ENCODE peak calls at places on chromosomes 2 and 18, in ten cellular contexts. One of them, this sample, is unnamed.

GRCh38 chr18:58646334-58646862 is 17.5 kb upstream of the ALPK2 start:
- DNase-seq in MM.1S: no peak
- DNase-seq in GM13977: no peak
- DNase-seq in lung: no peak
- DNase-seq in mucosa of descending colon: no peak
- DNase-seq in kidney: no peak
- DNase-seq in A549: no peak
- DNase-seq in pancreas: no peak
- DNase-seq in breast epithelium: no peak
- DNase-seq in CD14-positive monocyte: no peak
- DNase-seq in this sample: no peak

GRCh38 chr2:43027103-43027482 is 199.3 kb downstream of the ZFP36L2 start:
- DNase-seq in MM.1S: no peak
- DNase-seq in GM13977: no peak
- DNase-seq in lung: no peak
- DNase-seq in mucosa of descending colon: peak; percentile 53
- DNase-seq in kidney: no peak
- DNase-seq in A549: no peak
- DNase-seq in pancreas: peak; percentile 40
- DNase-seq in breast epithelium: no peak
- DNase-seq in CD14-positive monocyte: no peak
- DNase-seq in this sample: no peak

GRCh38 chr2:96856776-96857673 is 791 bp downstream of the ANKRD39 start:
- DNase-seq in MM.1S: peak; percentile 88
- DNase-seq in GM13977: peak; percentile 35
- DNase-seq in lung: no peak
- DNase-seq in mucosa of descending colon: peak; percentile 49
- DNase-seq in kidney: peak; percentile 26
- DNase-seq in A549: peak; percentile 43
- DNase-seq in pancreas: peak; percentile 50
- DNase-seq in breast epithelium: no peak
- DNase-seq in CD14-positive monocyte: no peak
- DNase-seq in this sample: no peak

GRCh38 chr2:101038455-101039255 is 36.6 kb downstream of the RPL31 start:
- DNase-seq in MM.1S: no peak
- DNase-seq in GM13977: no peak
- DNase-seq in lung: no peak
- DNase-seq in mucosa of descending colon: peak; percentile 31
- DNase-seq in kidney: no peak
- DNase-seq in A549: peak; percentile 59
- DNase-seq in pancreas: no peak
- DNase-seq in breast epithelium: no peak
- DNase-seq in CD14-positive monocyte: no peak
- DNase-seq in this sample: no peak

GRCh38 chr2:112156152-112156986 is 18.2 kb downstream of the FBLN7 start:
- DNase-seq in MM.1S: no peak
- DNase-seq in GM13977: no peak
- DNase-seq in lung: no peak
- DNase-seq in mucosa of descending colon: no peak
- DNase-seq in kidney: no peak
- DNase-seq in A549: no peak
- DNase-seq in pancreas: no peak
- DNase-seq in breast epithelium: no peak
- DNase-seq in CD14-positive monocyte: no peak
- DNase-seq in this sample: no peak

GRCh38 chr2:101197215-101197745 is 46.1 kb upstream of the TBC1D8 start:
- DNase-seq in MM.1S: no peak
- DNase-seq in GM13977: no peak
- DNase-seq in lung: no peak
- DNase-seq in mucosa of descending colon: no peak
- DNase-seq in kidney: no peak
- DNase-seq in A549: no peak
- DNase-seq in pancreas: no peak
- DNase-seq in breast epithelium: no peak
- DNase-seq in CD14-positive monocyte: no peak
- DNase-seq in this sample: no peak

GRCh38 chr18:48613589-48613988 is 74.8 kb downstream of the CTIF start:
- DNase-seq in MM.1S: no peak
- DNase-seq in GM13977: no peak
- DNase-seq in lung: no peak
- DNase-seq in mucosa of descending colon: peak; percentile 16
- DNase-seq in kidney: peak; percentile 75
- DNase-seq in A549: no peak
- DNase-seq in pancreas: no peak
- DNase-seq in breast epithelium: no peak
- DNase-seq in CD14-positive monocyte: no peak
- DNase-seq in this sample: no peak

GRCh38 chr18:77096936-77097886 is 35.4 kb downstream of the MBP start:
- DNase-seq in MM.1S: no peak
- DNase-seq in GM13977: no peak
- DNase-seq in lung: no peak
- DNase-seq in mucosa of descending colon: no peak
- DNase-seq in kidney: no peak
- DNase-seq in A549: no peak
- DNase-seq in pancreas: no peak
- DNase-seq in breast epithelium: no peak
- DNase-seq in CD14-positive monocyte: no peak
- DNase-seq in this sample: no peak

GRCh38 chr2:70926042-70926441 is 9.7 kb upstream of the ATP6V1B1 start:
- DNase-seq in MM.1S: no peak
- DNase-seq in GM13977: no peak
- DNase-seq in lung: no peak
- DNase-seq in mucosa of descending colon: no peak
- DNase-seq in kidney: no peak
- DNase-seq in A549: no peak
- DNase-seq in pancreas: no peak
- DNase-seq in breast epithelium: no peak
- DNase-seq in CD14-positive monocyte: no peak
- DNase-seq in this sample: no peak

GRCh38 chr2:219272995-219273394 is 6.2 kb upstream of the DNAJB2 start:
- DNase-seq in MM.1S: no peak
- DNase-seq in GM13977: no peak
- DNase-seq in lung: no peak
- DNase-seq in mucosa of descending colon: no peak
- DNase-seq in kidney: peak; percentile 4
- DNase-seq in A549: peak; percentile 85
- DNase-seq in pancreas: no peak
- DNase-seq in breast epithelium: no peak
- DNase-seq in CD14-positive monocyte: no peak
- DNase-seq in this sample: no peak

GRCh38 chr2:146992057-146992456 is 852.8 kb upstream of the ACVR2A start:
- DNase-seq in MM.1S: no peak
- DNase-seq in GM13977: no peak
- DNase-seq in lung: no peak
- DNase-seq in mucosa of descending colon: no peak
- DNase-seq in kidney: no peak
- DNase-seq in A549: no peak
- DNase-seq in pancreas: no peak
- DNase-seq in breast epithelium: no peak
- DNase-seq in CD14-positive monocyte: no peak
- DNase-seq in this sample: no peak

GRCh38 chr2:108594132-108594981 is 60.1 kb downstream of the LIMS1 start:
- DNase-seq in MM.1S: peak; percentile 71
- DNase-seq in GM13977: peak; percentile 46
- DNase-seq in lung: no peak
- DNase-seq in mucosa of descending colon: no peak
- DNase-seq in kidney: no peak
- DNase-seq in A549: peak; percentile 76
- DNase-seq in pancreas: no peak
- DNase-seq in breast epithelium: no peak
- DNase-seq in CD14-positive monocyte: peak; percentile 59
- DNase-seq in this sample: no peak

GRCh38 chr2:8573234-8573941 is 108.5 kb upstream of the ID2 start:
- DNase-seq in MM.1S: no peak
- DNase-seq in GM13977: no peak
- DNase-seq in lung: no peak
- DNase-seq in mucosa of descending colon: peak; percentile 61
- DNase-seq in kidney: no peak
- DNase-seq in A549: no peak
- DNase-seq in pancreas: no peak
- DNase-seq in breast epithelium: peak; percentile 89
- DNase-seq in CD14-positive monocyte: peak; percentile 43
- DNase-seq in this sample: no peak

GRCh38 chr2:201232125-201232815 is 28.1 kb upstream of the CASP8 start:
- DNase-seq in MM.1S: peak; percentile 96
- DNase-seq in GM13977: peak; percentile 83
- DNase-seq in lung: peak; percentile 96
- DNase-seq in mucosa of descending colon: peak; percentile 96
- DNase-seq in kidney: peak; percentile 96
- DNase-seq in A549: peak; percentile 96
- DNase-seq in pancreas: peak; percentile 91
- DNase-seq in breast epithelium: peak; percentile 87
- DNase-seq in CD14-positive monocyte: peak; percentile 89
- DNase-seq in this sample: peak; percentile 78

GRCh38 chr2:25290811-25291510 is 50.8 kb downstream of the DNMT3A start:
- DNase-seq in MM.1S: no peak
- DNase-seq in GM13977: no peak
- DNase-seq in lung: no peak
- DNase-seq in mucosa of descending colon: no peak
- DNase-seq in kidney: peak; percentile 84
- DNase-seq in A549: no peak
- DNase-seq in pancreas: no peak
- DNase-seq in breast epithelium: no peak
- DNase-seq in CD14-positive monocyte: no peak
- DNase-seq in this sample: no peak

GRCh38 chr2:72965016-72965415 is 47.7 kb downstream of the EMX1 start:
- DNase-seq in MM.1S: no peak
- DNase-seq in GM13977: no peak
- DNase-seq in lung: no peak
- DNase-seq in mucosa of descending colon: no peak
- DNase-seq in kidney: peak; percentile 38
- DNase-seq in A549: no peak
- DNase-seq in pancreas: no peak
- DNase-seq in breast epithelium: no peak
- DNase-seq in CD14-positive monocyte: no peak
- DNase-seq in this sample: no peak

GRCh38 chr2:112794131-112794733 is 9.9 kb upstream of the IL1A start:
- DNase-seq in MM.1S: no peak
- DNase-seq in GM13977: peak; percentile 31
- DNase-seq in lung: peak; percentile 72
- DNase-seq in mucosa of descending colon: peak; percentile 34
- DNase-seq in kidney: no peak
- DNase-seq in A549: peak; percentile 87
- DNase-seq in pancreas: peak; percentile 33
- DNase-seq in breast epithelium: no peak
- DNase-seq in CD14-positive monocyte: peak; percentile 94
- DNase-seq in this sample: no peak

GRCh38 chr2:238864207-238865014 is 16.5 kb downstream of the TWIST2 start:
- DNase-seq in MM.1S: no peak
- DNase-seq in GM13977: no peak
- DNase-seq in lung: peak; percentile 89
- DNase-seq in mucosa of descending colon: peak; percentile 86
- DNase-seq in kidney: peak; percentile 93
- DNase-seq in A549: peak; percentile 96
- DNase-seq in pancreas: peak; percentile 67
- DNase-seq in breast epithelium: peak; percentile 86
- DNase-seq in CD14-positive monocyte: no peak
- DNase-seq in this sample: peak; percentile 52

GRCh38 chr2:158457092-158457825 is 507 bp downstream of the PKP4 start:
- DNase-seq in MM.1S: peak; percentile 69
- DNase-seq in GM13977: peak; percentile 59
- DNase-seq in lung: peak; percentile 55
- DNase-seq in mucosa of descending colon: peak; percentile 66
- DNase-seq in kidney: peak; percentile 89
- DNase-seq in A549: peak; percentile 76
- DNase-seq in pancreas: peak; percentile 54
- DNase-seq in breast epithelium: peak; percentile 57
- DNase-seq in CD14-positive monocyte: peak; percentile 49
- DNase-seq in this sample: peak; percentile 58
- TF ChIP-seq CTCF in MM.1S: no peak
- TF ChIP-seq CTCF in GM13977: peak; percentile 14
- TF ChIP-seq CTCF in lung: no peak
- TF ChIP-seq CTCF in mucosa of descending colon: no peak
- TF ChIP-seq CTCF in kidney: no peak
- TF ChIP-seq CTCF in A549: no peak
- TF ChIP-seq CTCF in pancreas: no peak
- TF ChIP-seq CTCF in breast epithelium: no peak
- TF ChIP-seq CTCF in CD14-positive monocyte: peak; percentile 2
- TF ChIP-seq CTCF in this sample: no peak

GRCh38 chr2:58449286-58450010 is 208.3 kb upstream of the FANCL start:
- DNase-seq in MM.1S: no peak
- DNase-seq in GM13977: peak; percentile 67
- DNase-seq in lung: no peak
- DNase-seq in mucosa of descending colon: no peak
- DNase-seq in kidney: no peak
- DNase-seq in A549: no peak
- DNase-seq in pancreas: no peak
- DNase-seq in breast epithelium: no peak
- DNase-seq in CD14-positive monocyte: peak; percentile 58
- DNase-seq in this sample: no peak
- TF ChIP-seq CTCF in MM.1S: no peak
- TF ChIP-seq CTCF in GM13977: no peak
- TF ChIP-seq CTCF in lung: no peak
- TF ChIP-seq CTCF in mucosa of descending colon: no peak
- TF ChIP-seq CTCF in kidney: no peak
- TF ChIP-seq CTCF in A549: no peak
- TF ChIP-seq CTCF in pancreas: no peak
- TF ChIP-seq CTCF in breast epithelium: no peak
- TF ChIP-seq CTCF in CD14-positive monocyte: no peak
- TF ChIP-seq CTCF in this sample: peak; percentile 38

GRCh38 chr2:127423880-127424279 is 5.7 kb downstream of the PROC start:
- DNase-seq in MM.1S: no peak
- DNase-seq in GM13977: no peak
- DNase-seq in lung: no peak
- DNase-seq in mucosa of descending colon: no peak
- DNase-seq in kidney: no peak
- DNase-seq in A549: no peak
- DNase-seq in pancreas: no peak
- DNase-seq in breast epithelium: no peak
- DNase-seq in CD14-positive monocyte: no peak
- DNase-seq in this sample: no peak
- TF ChIP-seq CTCF in MM.1S: no peak
- TF ChIP-seq CTCF in GM13977: no peak
- TF ChIP-seq CTCF in lung: no peak
- TF ChIP-seq CTCF in mucosa of descending colon: no peak
- TF ChIP-seq CTCF in kidney: no peak
- TF ChIP-seq CTCF in A549: no peak
- TF ChIP-seq CTCF in pancreas: no peak
- TF ChIP-seq CTCF in breast epithelium: peak; percentile 18
- TF ChIP-seq CTCF in CD14-positive monocyte: peak; percentile 30
- TF ChIP-seq CTCF in this sample: no peak

DNA sequence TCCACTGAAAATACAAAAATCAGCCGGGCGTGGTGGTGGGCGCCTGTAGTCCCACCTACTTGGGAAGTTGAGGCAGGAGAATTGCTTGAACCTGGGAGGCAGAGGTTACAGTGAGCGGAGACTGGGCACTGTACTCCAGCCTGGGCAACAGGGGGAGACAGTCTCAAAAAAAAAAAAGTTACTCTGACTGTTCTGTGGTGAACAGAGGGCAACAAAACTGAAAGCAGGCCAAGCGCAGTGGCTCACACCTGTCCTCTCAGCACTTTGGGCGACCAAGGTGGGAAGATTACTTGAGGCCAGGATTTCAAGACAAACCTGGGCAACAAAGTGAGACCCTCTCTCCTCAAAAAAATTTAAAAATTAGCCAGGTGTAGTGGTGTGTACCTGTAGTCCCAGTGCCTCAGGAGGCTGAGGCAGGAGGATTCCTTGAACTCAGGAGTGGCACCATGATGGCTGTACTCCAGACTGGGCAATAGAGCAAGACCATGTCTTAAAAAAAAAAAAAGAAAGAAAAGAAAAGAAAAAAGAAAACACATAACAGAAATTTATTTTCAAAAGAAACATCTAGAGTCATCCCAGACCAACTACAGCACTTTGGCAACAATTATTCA is 13.6 kb upstream of the RTN4 start:
- DNase-seq in MM.1S: peak; percentile 84
- DNase-seq in GM13977: no peak
- DNase-seq in lung: no peak
- DNase-seq in mucosa of descending colon: no peak
- DNase-seq in kidney: no peak
- DNase-seq in A549: peak; percentile 23
- DNase-seq in pancreas: no peak
- DNase-seq in breast epithelium: no peak
- DNase-seq in CD14-positive monocyte: no peak
- DNase-seq in this sample: no peak
- TF ChIP-seq CTCF in MM.1S: peak; percentile 57
- TF ChIP-seq CTCF in GM13977: peak; percentile 22
- TF ChIP-seq CTCF in lung: peak; percentile 2
- TF ChIP-seq CTCF in mucosa of descending colon: no peak
- TF ChIP-seq CTCF in kidney: no peak
- TF ChIP-seq CTCF in A549: peak; percentile 21
- TF ChIP-seq CTCF in pancreas: no peak
- TF ChIP-seq CTCF in breast epithelium: no peak
- TF ChIP-seq CTCF in CD14-positive monocyte: no peak
- TF ChIP-seq CTCF in this sample: no peak